ENCODE peak calls at places on chromosome 3, in six cellular contexts. One of them, this sample, is unnamed.

GRCh38 chr3:131394400-131394799 is 12.8 kb downstream of the NUDT16 start:
- DNase-seq in activated T-cell treated with anti-CD3 and anti-CD28 coated beads, Interleukin-2, amount 50 U/mL, for 72 hours: no peak
- DNase-seq in stimulated activated CD4-positive, alpha-beta T cell treated with anti-CD3 and anti-CD28 coated beads, Interleukin-2, amount 100 ng/mL, for 48 hours: no peak
- DNase-seq in GM13976: no peak
- DNase-seq in central memory CD4-positive, alpha-beta T cell: no peak
- DNase-seq in activated CD4-positive, alpha-beta T cell treated with anti-CD3 and anti-CD28 coated beads for 36 hours: no peak
- DNase-seq in this sample: no peak

GRCh38 chr3:153462550-153462949 is 300.5 kb downstream of the RAP2B start:
- DNase-seq in GM13976: no peak
- DNase-seq in stimulated activated CD4-positive, alpha-beta T cell treated with anti-CD3 and anti-CD28 coated beads, Interleukin-2, amount 100 ng/mL, for 48 hours: no peak
- DNase-seq in central memory CD4-positive, alpha-beta T cell: peak; percentile 39
- DNase-seq in activated T-cell treated with anti-CD3 and anti-CD28 coated beads, Interleukin-2, amount 50 U/mL, for 72 hours: no peak
- DNase-seq in activated CD4-positive, alpha-beta T cell treated with anti-CD3 and anti-CD28 coated beads for 36 hours: no peak
- DNase-seq in this sample: no peak

GRCh38 chr3:34865350-34865749 is 774.0 kb upstream of the ARPP21 start:
- DNase-seq in stimulated activated CD4-positive, alpha-beta T cell treated with anti-CD3 and anti-CD28 coated beads, Interleukin-2, amount 100 ng/mL, for 48 hours: no peak
- DNase-seq in activated T-cell treated with anti-CD3 and anti-CD28 coated beads, Interleukin-2, amount 50 U/mL, for 72 hours: no peak
- DNase-seq in activated CD4-positive, alpha-beta T cell treated with anti-CD3 and anti-CD28 coated beads for 36 hours: no peak
- DNase-seq in central memory CD4-positive, alpha-beta T cell: no peak
- DNase-seq in GM13976: no peak
- DNase-seq in this sample: no peak

GRCh38 chr3:157104928-157105652 is 54.9 kb downstream of the CCNL1 start:
- DNase-seq in activated T-cell treated with anti-CD3 and anti-CD28 coated beads, Interleukin-2, amount 50 U/mL, for 72 hours: no peak
- DNase-seq in stimulated activated CD4-positive, alpha-beta T cell treated with anti-CD3 and anti-CD28 coated beads, Interleukin-2, amount 100 ng/mL, for 48 hours: no peak
- DNase-seq in GM13976: peak; percentile 42
- DNase-seq in activated CD4-positive, alpha-beta T cell treated with anti-CD3 and anti-CD28 coated beads for 36 hours: no peak
- DNase-seq in central memory CD4-positive, alpha-beta T cell: peak; percentile 36
- DNase-seq in this sample: no peak

GRCh38 chr3:196122021-196122687 is 40.3 kb upstream of the TFRC start:
- DNase-seq in central memory CD4-positive, alpha-beta T cell: no peak
- DNase-seq in stimulated activated CD4-positive, alpha-beta T cell treated with anti-CD3 and anti-CD28 coated beads, Interleukin-2, amount 100 ng/mL, for 48 hours: no peak
- DNase-seq in activated T-cell treated with anti-CD3 and anti-CD28 coated beads, Interleukin-2, amount 50 U/mL, for 72 hours: no peak
- DNase-seq in GM13976: no peak
- DNase-seq in activated CD4-positive, alpha-beta T cell treated with anti-CD3 and anti-CD28 coated beads for 36 hours: no peak
- DNase-seq in this sample: no peak

GRCh38 chr3:185954366-185954723 is 16.5 kb upstream of the TRA2B start:
- DNase-seq in activated CD4-positive, alpha-beta T cell treated with anti-CD3 and anti-CD28 coated beads for 36 hours: no peak
- DNase-seq in central memory CD4-positive, alpha-beta T cell: no peak
- DNase-seq in GM13976: no peak
- DNase-seq in activated T-cell treated with anti-CD3 and anti-CD28 coated beads, Interleukin-2, amount 50 U/mL, for 72 hours: no peak
- DNase-seq in stimulated activated CD4-positive, alpha-beta T cell treated with anti-CD3 and anti-CD28 coated beads, Interleukin-2, amount 100 ng/mL, for 48 hours: no peak
- DNase-seq in this sample: no peak

GRCh38 chr3:32522682-32523081 is 20.0 kb upstream of the CMTM6 start:
- DNase-seq in stimulated activated CD4-positive, alpha-beta T cell treated with anti-CD3 and anti-CD28 coated beads, Interleukin-2, amount 100 ng/mL, for 48 hours: no peak
- DNase-seq in activated T-cell treated with anti-CD3 and anti-CD28 coated beads, Interleukin-2, amount 50 U/mL, for 72 hours: no peak
- DNase-seq in GM13976: no peak
- DNase-seq in activated CD4-positive, alpha-beta T cell treated with anti-CD3 and anti-CD28 coated beads for 36 hours: no peak
- DNase-seq in central memory CD4-positive, alpha-beta T cell: no peak
- DNase-seq in this sample: no peak

GRCh38 chr3:67531149-67532101 is 123.0 kb downstream of the SUCLG2 start:
- DNase-seq in central memory CD4-positive, alpha-beta T cell: no peak
- DNase-seq in activated CD4-positive, alpha-beta T cell treated with anti-CD3 and anti-CD28 coated beads for 36 hours: no peak
- DNase-seq in stimulated activated CD4-positive, alpha-beta T cell treated with anti-CD3 and anti-CD28 coated beads, Interleukin-2, amount 100 ng/mL, for 48 hours: no peak
- DNase-seq in GM13976: no peak
- DNase-seq in activated T-cell treated with anti-CD3 and anti-CD28 coated beads, Interleukin-2, amount 50 U/mL, for 72 hours: no peak
- DNase-seq in this sample: peak; percentile 20

GRCh38 chr3:14057701-14058100 is 67.0 kb downstream of the CHCHD4 start:
- DNase-seq in stimulated activated CD4-positive, alpha-beta T cell treated with anti-CD3 and anti-CD28 coated beads, Interleukin-2, amount 100 ng/mL, for 48 hours: no peak
- DNase-seq in activated CD4-positive, alpha-beta T cell treated with anti-CD3 and anti-CD28 coated beads for 36 hours: no peak
- DNase-seq in activated T-cell treated with anti-CD3 and anti-CD28 coated beads, Interleukin-2, amount 50 U/mL, for 72 hours: no peak
- DNase-seq in central memory CD4-positive, alpha-beta T cell: no peak
- DNase-seq in GM13976: no peak
- DNase-seq in this sample: no peak

GRCh38 chr3:71728632-71729342 is 3.6 kb upstream of the EIF4E3 start:
- DNase-seq in activated T-cell treated with anti-CD3 and anti-CD28 coated beads, Interleukin-2, amount 50 U/mL, for 72 hours: no peak
- DNase-seq in GM13976: no peak
- DNase-seq in central memory CD4-positive, alpha-beta T cell: peak; percentile 36
- DNase-seq in activated CD4-positive, alpha-beta T cell treated with anti-CD3 and anti-CD28 coated beads for 36 hours: no peak
- DNase-seq in stimulated activated CD4-positive, alpha-beta T cell treated with anti-CD3 and anti-CD28 coated beads, Interleukin-2, amount 100 ng/mL, for 48 hours: no peak
- DNase-seq in this sample: no peak

GRCh38 chr3:196643201-196643749 is 3.8 kb downstream of the NRROS start:
- DNase-seq in central memory CD4-positive, alpha-beta T cell: peak; percentile 54
- DNase-seq in GM13976: peak; percentile 85
- DNase-seq in stimulated activated CD4-positive, alpha-beta T cell treated with anti-CD3 and anti-CD28 coated beads, Interleukin-2, amount 100 ng/mL, for 48 hours: no peak
- DNase-seq in activated CD4-positive, alpha-beta T cell treated with anti-CD3 and anti-CD28 coated beads for 36 hours: peak; percentile 75
- DNase-seq in activated T-cell treated with anti-CD3 and anti-CD28 coated beads, Interleukin-2, amount 50 U/mL, for 72 hours: peak; percentile 61
- DNase-seq in this sample: no peak

GRCh38 chr3:162641869-162642350 is 1145.3 kb downstream of the OTOL1 start:
- DNase-seq in activated T-cell treated with anti-CD3 and anti-CD28 coated beads, Interleukin-2, amount 50 U/mL, for 72 hours: no peak
- DNase-seq in central memory CD4-positive, alpha-beta T cell: no peak
- DNase-seq in GM13976: no peak
- DNase-seq in stimulated activated CD4-positive, alpha-beta T cell treated with anti-CD3 and anti-CD28 coated beads, Interleukin-2, amount 100 ng/mL, for 48 hours: no peak
- DNase-seq in activated CD4-positive, alpha-beta T cell treated with anti-CD3 and anti-CD28 coated beads for 36 hours: no peak
- DNase-seq in this sample: no peak

GRCh38 chr3:56771376-56771775 is 30.4 kb downstream of the ARHGEF3 start:
- DNase-seq in activated CD4-positive, alpha-beta T cell treated with anti-CD3 and anti-CD28 coated beads for 36 hours: no peak
- DNase-seq in GM13976: no peak
- DNase-seq in stimulated activated CD4-positive, alpha-beta T cell treated with anti-CD3 and anti-CD28 coated beads, Interleukin-2, amount 100 ng/mL, for 48 hours: no peak
- DNase-seq in central memory CD4-positive, alpha-beta T cell: no peak
- DNase-seq in activated T-cell treated with anti-CD3 and anti-CD28 coated beads, Interleukin-2, amount 50 U/mL, for 72 hours: no peak
- DNase-seq in this sample: no peak

GRCh38 chr3:125351814-125352456 is 23.2 kb downstream of the ZNF148 start:
- DNase-seq in activated CD4-positive, alpha-beta T cell treated with anti-CD3 and anti-CD28 coated beads for 36 hours: no peak
- DNase-seq in GM13976: no peak
- DNase-seq in activated T-cell treated with anti-CD3 and anti-CD28 coated beads, Interleukin-2, amount 50 U/mL, for 72 hours: no peak
- DNase-seq in stimulated activated CD4-positive, alpha-beta T cell treated with anti-CD3 and anti-CD28 coated beads, Interleukin-2, amount 100 ng/mL, for 48 hours: no peak
- DNase-seq in central memory CD4-positive, alpha-beta T cell: no peak
- DNase-seq in this sample: no peak

GRCh38 chr3:66800941-66801545 is 197.1 kb upstream of the KBTBD8 start:
- DNase-seq in stimulated activated CD4-positive, alpha-beta T cell treated with anti-CD3 and anti-CD28 coated beads, Interleukin-2, amount 100 ng/mL, for 48 hours: no peak
- DNase-seq in central memory CD4-positive, alpha-beta T cell: no peak
- DNase-seq in activated CD4-positive, alpha-beta T cell treated with anti-CD3 and anti-CD28 coated beads for 36 hours: no peak
- DNase-seq in GM13976: no peak
- DNase-seq in activated T-cell treated with anti-CD3 and anti-CD28 coated beads, Interleukin-2, amount 50 U/mL, for 72 hours: no peak
- DNase-seq in this sample: no peak

GRCh38 chr3:71586810-71587242 is 3.3 kb upstream of the FOXP1 start:
- DNase-seq in activated T-cell treated with anti-CD3 and anti-CD28 coated beads, Interleukin-2, amount 50 U/mL, for 72 hours: no peak
- DNase-seq in central memory CD4-positive, alpha-beta T cell: no peak
- DNase-seq in GM13976: no peak
- DNase-seq in stimulated activated CD4-positive, alpha-beta T cell treated with anti-CD3 and anti-CD28 coated beads, Interleukin-2, amount 100 ng/mL, for 48 hours: no peak
- DNase-seq in activated CD4-positive, alpha-beta T cell treated with anti-CD3 and anti-CD28 coated beads for 36 hours: no peak
- DNase-seq in this sample: no peak

GRCh38 chr3:170542704-170543103 is 43.2 kb downstream of the SLC7A14 start:
- DNase-seq in activated CD4-positive, alpha-beta T cell treated with anti-CD3 and anti-CD28 coated beads for 36 hours: no peak
- DNase-seq in activated T-cell treated with anti-CD3 and anti-CD28 coated beads, Interleukin-2, amount 50 U/mL, for 72 hours: no peak
- DNase-seq in stimulated activated CD4-positive, alpha-beta T cell treated with anti-CD3 and anti-CD28 coated beads, Interleukin-2, amount 100 ng/mL, for 48 hours: no peak
- DNase-seq in GM13976: no peak
- DNase-seq in central memory CD4-positive, alpha-beta T cell: no peak
- DNase-seq in this sample: no peak

GRCh38 chr3:59817511-59817910 is 767.7 kb upstream of the CFAP20DC start:
- DNase-seq in activated CD4-positive, alpha-beta T cell treated with anti-CD3 and anti-CD28 coated beads for 36 hours: no peak
- DNase-seq in activated T-cell treated with anti-CD3 and anti-CD28 coated beads, Interleukin-2, amount 50 U/mL, for 72 hours: no peak
- DNase-seq in GM13976: no peak
- DNase-seq in stimulated activated CD4-positive, alpha-beta T cell treated with anti-CD3 and anti-CD28 coated beads, Interleukin-2, amount 100 ng/mL, for 48 hours: no peak
- DNase-seq in central memory CD4-positive, alpha-beta T cell: no peak
- DNase-seq in this sample: no peak

GRCh38 chr3:81485444-81485865 is 276.0 kb downstream of the GBE1 start:
- DNase-seq in stimulated activated CD4-positive, alpha-beta T cell treated with anti-CD3 and anti-CD28 coated beads, Interleukin-2, amount 100 ng/mL, for 48 hours: no peak
- DNase-seq in activated T-cell treated with anti-CD3 and anti-CD28 coated beads, Interleukin-2, amount 50 U/mL, for 72 hours: no peak
- DNase-seq in activated CD4-positive, alpha-beta T cell treated with anti-CD3 and anti-CD28 coated beads for 36 hours: no peak
- DNase-seq in GM13976: peak; percentile 33
- DNase-seq in central memory CD4-positive, alpha-beta T cell: no peak
- DNase-seq in this sample: peak; percentile 27

GRCh38 chr3:14358426-14359211 is 43.8 kb upstream of the SLC6A6 start:
- DNase-seq in stimulated activated CD4-positive, alpha-beta T cell treated with anti-CD3 and anti-CD28 coated beads, Interleukin-2, amount 100 ng/mL, for 48 hours: no peak
- DNase-seq in central memory CD4-positive, alpha-beta T cell: no peak
- DNase-seq in GM13976: no peak
- DNase-seq in activated CD4-positive, alpha-beta T cell treated with anti-CD3 and anti-CD28 coated beads for 36 hours: no peak
- DNase-seq in activated T-cell treated with anti-CD3 and anti-CD28 coated beads, Interleukin-2, amount 50 U/mL, for 72 hours: no peak
- DNase-seq in this sample: no peak

GRCh38 chr3:152662157-152662556 is 172.8 kb upstream of the P2RY1 start:
- DNase-seq in activated CD4-positive, alpha-beta T cell treated with anti-CD3 and anti-CD28 coated beads for 36 hours: no peak
- DNase-seq in GM13976: no peak
- DNase-seq in central memory CD4-positive, alpha-beta T cell: no peak
- DNase-seq in activated T-cell treated with anti-CD3 and anti-CD28 coated beads, Interleukin-2, amount 50 U/mL, for 72 hours: no peak
- DNase-seq in stimulated activated CD4-positive, alpha-beta T cell treated with anti-CD3 and anti-CD28 coated beads, Interleukin-2, amount 100 ng/mL, for 48 hours: no peak
- DNase-seq in this sample: no peak

GRCh38 chr3:52428151-52429005 is 16.5 kb downstream of the SEMA3G start:
- DNase-seq in central memory CD4-positive, alpha-beta T cell: peak; percentile 20
- DNase-seq in GM13976: no peak
- DNase-seq in activated CD4-positive, alpha-beta T cell treated with anti-CD3 and anti-CD28 coated beads for 36 hours: peak; percentile 61
- DNase-seq in stimulated activated CD4-positive, alpha-beta T cell treated with anti-CD3 and anti-CD28 coated beads, Interleukin-2, amount 100 ng/mL, for 48 hours: peak; percentile 28
- DNase-seq in activated T-cell treated with anti-CD3 and anti-CD28 coated beads, Interleukin-2, amount 50 U/mL, for 72 hours: peak; percentile 33
- DNase-seq in this sample: no peak

GRCh38 chr3:169112153-169112892 is 551.2 kb downstream of the MECOM start:
- DNase-seq in stimulated activated CD4-positive, alpha-beta T cell treated with anti-CD3 and anti-CD28 coated beads, Interleukin-2, amount 100 ng/mL, for 48 hours: no peak
- DNase-seq in central memory CD4-positive, alpha-beta T cell: no peak
- DNase-seq in activated CD4-positive, alpha-beta T cell treated with anti-CD3 and anti-CD28 coated beads for 36 hours: no peak
- DNase-seq in activated T-cell treated with anti-CD3 and anti-CD28 coated beads, Interleukin-2, amount 50 U/mL, for 72 hours: no peak
- DNase-seq in GM13976: no peak
- DNase-seq in this sample: peak; percentile 81

GRCh38 chr3:158105710-158106438 is at the start of gene SHOX2:
- DNase-seq in central memory CD4-positive, alpha-beta T cell: no peak
- DNase-seq in activated CD4-positive, alpha-beta T cell treated with anti-CD3 and anti-CD28 coated beads for 36 hours: peak; percentile 33
- DNase-seq in GM13976: peak; percentile 49
- DNase-seq in activated T-cell treated with anti-CD3 and anti-CD28 coated beads, Interleukin-2, amount 50 U/mL, for 72 hours: peak; percentile 39
- DNase-seq in stimulated activated CD4-positive, alpha-beta T cell treated with anti-CD3 and anti-CD28 coated beads, Interleukin-2, amount 100 ng/mL, for 48 hours: no peak
- DNase-seq in this sample: peak; percentile 45

GRCh38 chr3:197753263-197753662 is 3.6 kb downstream of the FYTTD1 start:
- DNase-seq in central memory CD4-positive, alpha-beta T cell: no peak
- DNase-seq in GM13976: no peak
- DNase-seq in stimulated activated CD4-positive, alpha-beta T cell treated with anti-CD3 and anti-CD28 coated beads, Interleukin-2, amount 100 ng/mL, for 48 hours: no peak
- DNase-seq in activated T-cell treated with anti-CD3 and anti-CD28 coated beads, Interleukin-2, amount 50 U/mL, for 72 hours: no peak
- DNase-seq in activated CD4-positive, alpha-beta T cell treated with anti-CD3 and anti-CD28 coated beads for 36 hours: no peak
- DNase-seq in this sample: no peak

GRCh38 chr3:23805881-23806321 is at the start of gene UBE2E1:
- DNase-seq in central memory CD4-positive, alpha-beta T cell: peak; percentile 77
- DNase-seq in activated CD4-positive, alpha-beta T cell treated with anti-CD3 and anti-CD28 coated beads for 36 hours: peak; percentile 77
- DNase-seq in activated T-cell treated with anti-CD3 and anti-CD28 coated beads, Interleukin-2, amount 50 U/mL, for 72 hours: peak; percentile 66
- DNase-seq in stimulated activated CD4-positive, alpha-beta T cell treated with anti-CD3 and anti-CD28 coated beads, Interleukin-2, amount 100 ng/mL, for 48 hours: peak; percentile 43
- DNase-seq in GM13976: peak; percentile 89
- DNase-seq in this sample: peak; percentile 42

GRCh38 chr3:10310578-10310977 is 10.3 kb downstream of the SEC13 start:
- DNase-seq in central memory CD4-positive, alpha-beta T cell: no peak
- DNase-seq in GM13976: no peak
- DNase-seq in stimulated activated CD4-positive, alpha-beta T cell treated with anti-CD3 and anti-CD28 coated beads, Interleukin-2, amount 100 ng/mL, for 48 hours: no peak
- DNase-seq in activated T-cell treated with anti-CD3 and anti-CD28 coated beads, Interleukin-2, amount 50 U/mL, for 72 hours: no peak
- DNase-seq in activated CD4-positive, alpha-beta T cell treated with anti-CD3 and anti-CD28 coated beads for 36 hours: no peak
- DNase-seq in this sample: no peak

GRCh38 chr3:15601399-15602145 is at the start of the genes BTD and HACL1:
- DNase-seq in activated CD4-positive, alpha-beta T cell treated with anti-CD3 and anti-CD28 coated beads for 36 hours: peak; percentile 99
- DNase-seq in central memory CD4-positive, alpha-beta T cell: peak; percentile 99
- DNase-seq in stimulated activated CD4-positive, alpha-beta T cell treated with anti-CD3 and anti-CD28 coated beads, Interleukin-2, amount 100 ng/mL, for 48 hours: peak; percentile 98
- DNase-seq in GM13976: peak; percentile 93
- DNase-seq in activated T-cell treated with anti-CD3 and anti-CD28 coated beads, Interleukin-2, amount 50 U/mL, for 72 hours: peak; percentile 99
- DNase-seq in this sample: peak; percentile 99

GRCh38 chr3:26621891-26622633 is 510 bp upstream of the LRRC3B start:
- DNase-seq in activated CD4-positive, alpha-beta T cell treated with anti-CD3 and anti-CD28 coated beads for 36 hours: no peak
- DNase-seq in GM13976: peak; percentile 12
- DNase-seq in central memory CD4-positive, alpha-beta T cell: no peak
- DNase-seq in activated T-cell treated with anti-CD3 and anti-CD28 coated beads, Interleukin-2, amount 50 U/mL, for 72 hours: no peak
- DNase-seq in stimulated activated CD4-positive, alpha-beta T cell treated with anti-CD3 and anti-CD28 coated beads, Interleukin-2, amount 100 ng/mL, for 48 hours: no peak
- DNase-seq in this sample: no peak

GRCh38 chr3:141294848-141295247 is 63.2 kb downstream of the PXYLP1 start:
- DNase-seq in stimulated activated CD4-positive, alpha-beta T cell treated with anti-CD3 and anti-CD28 coated beads, Interleukin-2, amount 100 ng/mL, for 48 hours: no peak
- DNase-seq in GM13976: no peak
- DNase-seq in central memory CD4-positive, alpha-beta T cell: no peak
- DNase-seq in activated CD4-positive, alpha-beta T cell treated with anti-CD3 and anti-CD28 coated beads for 36 hours: no peak
- DNase-seq in activated T-cell treated with anti-CD3 and anti-CD28 coated beads, Interleukin-2, amount 50 U/mL, for 72 hours: no peak
- DNase-seq in this sample: no peak

GRCh38 chr3:117558681-117559080 is 849.1 kb downstream of the TUSC7 start:
- DNase-seq in activated T-cell treated with anti-CD3 and anti-CD28 coated beads, Interleukin-2, amount 50 U/mL, for 72 hours: no peak
- DNase-seq in activated CD4-positive, alpha-beta T cell treated with anti-CD3 and anti-CD28 coated beads for 36 hours: no peak
- DNase-seq in central memory CD4-positive, alpha-beta T cell: no peak
- DNase-seq in GM13976: no peak
- DNase-seq in stimulated activated CD4-positive, alpha-beta T cell treated with anti-CD3 and anti-CD28 coated beads, Interleukin-2, amount 100 ng/mL, for 48 hours: no peak
- DNase-seq in this sample: no peak

GRCh38 chr3:127083778-127084355 is 101.0 kb downstream of the PLXNA1 start:
- DNase-seq in stimulated activated CD4-positive, alpha-beta T cell treated with anti-CD3 and anti-CD28 coated beads, Interleukin-2, amount 100 ng/mL, for 48 hours: no peak
- DNase-seq in central memory CD4-positive, alpha-beta T cell: no peak
- DNase-seq in activated CD4-positive, alpha-beta T cell treated with anti-CD3 and anti-CD28 coated beads for 36 hours: no peak
- DNase-seq in GM13976: no peak
- DNase-seq in activated T-cell treated with anti-CD3 and anti-CD28 coated beads, Interleukin-2, amount 50 U/mL, for 72 hours: no peak
- DNase-seq in this sample: no peak

GRCh38 chr3:39141211-39141995 is 12.0 kb downstream of the CSRNP1 start:
- DNase-seq in stimulated activated CD4-positive, alpha-beta T cell treated with anti-CD3 and anti-CD28 coated beads, Interleukin-2, amount 100 ng/mL, for 48 hours: no peak
- DNase-seq in GM13976: peak; percentile 24
- DNase-seq in activated T-cell treated with anti-CD3 and anti-CD28 coated beads, Interleukin-2, amount 50 U/mL, for 72 hours: no peak
- DNase-seq in central memory CD4-positive, alpha-beta T cell: peak; percentile 16
- DNase-seq in activated CD4-positive, alpha-beta T cell treated with anti-CD3 and anti-CD28 coated beads for 36 hours: no peak
- DNase-seq in this sample: no peak

This sample was measured in HS-27A.